ENCODE peak calls at places on chromosome 22, in four cellular contexts. Z, E, B and J are unnamed samples.
A peak's percentile ranks its signal among the peaks of the same experiment; 100 is the strongest.

GRCh38 chr22:36744413-36744765 is 31.5 kb downstream of the IFT27 start:
- DNase-seq in E (no peak), Z (no peak), B (no peak), J (no peak)

GRCh38 chr22:47826016-47826415 is 1063.6 kb downstream of the TBC1D22A start:
- DNase-seq in B (no peak), E (no peak), Z (no peak), J (no peak)

GRCh38 chr22:24153959-24154358 is 27.3 kb upstream of the SUSD2 start:
- DNase-seq in E (no peak), Z (no peak), B (no peak), J (no peak)

GRCh38 chr22:38295339-38295738 is 21.9 kb downstream of the CSNK1E start:
- DNase-seq in E (no peak), Z (no peak), B (no peak), J (no peak)

GRCh38 chr22:24186892-24187670 is 5.8 kb downstream of the SUSD2 start:
- DNase-seq in E (no peak), B (no peak), Z (no peak), J (peak; percentile 50)

GRCh38 chr22:37412445-37413250 is 14.6 kb downstream of the ELFN2 start:
- DNase-seq in Z (no peak), B (no peak), E (no peak), J (peak; percentile 39)

GRCh38 chr22:23237201-23237798 is 57.0 kb downstream of the BCR start:
- DNase-seq in B (no peak), Z (peak; percentile 67), E (no peak), J (peak; percentile 50)

GRCh38 chr22:46744581-46744980 is 6.5 kb upstream of the CERK start:
- DNase-seq in E (no peak), Z (no peak), B (no peak), J (no peak)

GRCh38 chr22:23591203-23591791 is 11.2 kb upstream of the IGLL1 start:
- DNase-seq in E (no peak), B (peak; percentile 78), Z (peak; percentile 44), J (peak; percentile 75)

GRCh38 chr22:23315341-23315917 is 135.1 kb downstream of the BCR start:
- DNase-seq in B (peak; percentile 69), E (no peak), Z (peak; percentile 71), J (peak; percentile 82)

GRCh38 chr22:50302041-50302541 is 5.4 kb downstream of the PLXNB2 start:
- DNase-seq in B (no peak), Z (no peak), E (no peak), J (no peak)

GRCh38 chr22:29149841-29150555 is 55.7 kb upstream of the EMID1 start:
- DNase-seq in Z (no peak), E (no peak), B (no peak), J (no peak)

GRCh38 chr22:18057568-18058209 is 20.1 kb upstream of the PEX26 start:
- DNase-seq in Z (peak; percentile 100), B (no peak), E (peak; percentile 96), J (peak; percentile 82)

GRCh38 chr22:19871845-19872778 is 17.4 kb upstream of the GNB1L start:
- DNase-seq in Z (no peak), E (no peak), B (no peak), J (no peak)

GRCh38 chr22:25875461-25875860 is 133.5 kb downstream of the MYO18B start:
- DNase-seq in B (no peak), E (no peak), Z (no peak), J (no peak)

GRCh38 chr22:49765951-49766350 is 61.7 kb downstream of the BRD1 start:
- DNase-seq in Z (no peak), B (no peak), E (no peak), J (peak; percentile 67)

GRCh38 chr22:48098243-48098935 is 1335.9 kb downstream of the TBC1D22A start:
- DNase-seq in Z (no peak), E (no peak), B (no peak), J (no peak)

GRCh38 chr22:33274941-33275443 is 216.8 kb upstream of the SYN3 start:
- DNase-seq in B (no peak), Z (no peak), E (no peak), J (no peak)

GRCh38 chr22:36977947-36978660 is 41.1 kb downstream of the TST start:
- DNase-seq in Z (peak; percentile 71), B (peak; percentile 93), E (peak; percentile 12), J (peak; percentile 87)

GRCh38 chr22:38196791-38197429 is 4.9 kb upstream of the MAFF start:
- DNase-seq in E (no peak), B (no peak), Z (no peak), J (no peak)

GRCh38 chr22:21593406-21594232 is 26.1 kb downstream of the UBE2L3 start:
- DNase-seq in Z (no peak), B (no peak), E (no peak), J (no peak)

GRCh38 chr22:36383110-36383581 is 4.6 kb downstream of the MYH9 start:
- DNase-seq in B (no peak), E (no peak), Z (peak; percentile 98), J (no peak)

GRCh38 chr22:34886391-34886790 is 179.6 kb upstream of the ISX start:
- DNase-seq in B (no peak), E (no peak), Z (peak; percentile 61), J (no peak)

GRCh38 chr22:24894220-24894975 is 52.1 kb downstream of the LHFPL7 start:
- DNase-seq in B (peak; percentile 17), E (peak; percentile 31), Z (peak; percentile 97), J (peak; percentile 92)

GRCh38 chr22:37088108-37088605 is 21.4 kb downstream of the TMPRSS6 start:
- DNase-seq in Z (peak; percentile 7), E (no peak), B (no peak), J (no peak)

GRCh38 chr22:18000441-18001039 is 23.8 kb downstream of the MICAL3 start:
- DNase-seq in B (peak; percentile 46), Z (no peak), E (no peak), J (peak; percentile 19)

GRCh38 chr22:17430298-17430900 is 61.1 kb downstream of the CECR2 start:
- DNase-seq in Z (peak; percentile 35), E (no peak), B (no peak), J (no peak)

DNA sequence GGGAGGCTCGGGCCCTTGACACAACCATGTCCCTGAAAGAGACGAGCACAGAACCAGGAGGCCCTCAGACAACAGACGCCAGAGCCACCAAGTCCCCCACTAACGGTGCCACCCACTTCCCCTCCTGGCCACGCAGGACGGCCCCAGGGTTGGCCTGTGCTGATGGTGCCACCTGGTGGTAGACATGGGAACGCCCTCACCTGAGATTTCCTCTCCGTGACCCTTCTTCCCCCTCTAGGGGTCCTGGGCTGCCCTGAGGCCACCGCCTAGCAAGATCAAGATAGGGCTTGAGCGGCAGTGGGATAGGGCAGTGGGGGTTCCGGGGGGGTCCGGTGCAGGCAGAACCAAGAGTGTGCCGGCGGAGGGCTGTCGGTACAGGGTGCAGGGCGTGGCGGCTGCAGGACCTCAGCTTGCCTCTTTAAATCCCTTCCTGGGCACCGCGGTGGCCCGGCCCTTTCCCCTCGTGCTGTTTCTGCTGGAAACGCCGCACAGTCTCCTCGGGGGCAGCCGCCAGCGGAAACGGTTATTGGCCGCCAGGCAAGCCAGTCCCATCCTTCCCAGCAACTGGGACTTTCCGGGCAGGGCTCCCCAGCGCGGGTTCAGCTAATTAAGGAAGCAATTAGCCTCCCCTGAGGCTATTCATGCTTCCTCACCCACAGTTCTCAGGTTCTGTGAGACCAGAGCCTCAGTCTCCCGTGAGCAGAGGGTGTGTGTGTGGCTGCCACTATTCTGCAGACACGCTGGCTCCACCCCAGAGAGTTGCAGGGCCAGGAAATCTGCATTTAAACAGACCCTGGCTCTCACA is 5.5 kb upstream of the NFAM1 start:
- DNase-seq in B (peak; percentile 80), Z (peak; percentile 17), E (no peak), J (peak; percentile 62)
- H3K4me3 ChIP-seq in B (peak overlapping the region; percentile 25), Z (peak overlapping the region; percentile 49), E (peak overlapping the region; percentile 60), J (no peak overlapping the region)

DNA sequence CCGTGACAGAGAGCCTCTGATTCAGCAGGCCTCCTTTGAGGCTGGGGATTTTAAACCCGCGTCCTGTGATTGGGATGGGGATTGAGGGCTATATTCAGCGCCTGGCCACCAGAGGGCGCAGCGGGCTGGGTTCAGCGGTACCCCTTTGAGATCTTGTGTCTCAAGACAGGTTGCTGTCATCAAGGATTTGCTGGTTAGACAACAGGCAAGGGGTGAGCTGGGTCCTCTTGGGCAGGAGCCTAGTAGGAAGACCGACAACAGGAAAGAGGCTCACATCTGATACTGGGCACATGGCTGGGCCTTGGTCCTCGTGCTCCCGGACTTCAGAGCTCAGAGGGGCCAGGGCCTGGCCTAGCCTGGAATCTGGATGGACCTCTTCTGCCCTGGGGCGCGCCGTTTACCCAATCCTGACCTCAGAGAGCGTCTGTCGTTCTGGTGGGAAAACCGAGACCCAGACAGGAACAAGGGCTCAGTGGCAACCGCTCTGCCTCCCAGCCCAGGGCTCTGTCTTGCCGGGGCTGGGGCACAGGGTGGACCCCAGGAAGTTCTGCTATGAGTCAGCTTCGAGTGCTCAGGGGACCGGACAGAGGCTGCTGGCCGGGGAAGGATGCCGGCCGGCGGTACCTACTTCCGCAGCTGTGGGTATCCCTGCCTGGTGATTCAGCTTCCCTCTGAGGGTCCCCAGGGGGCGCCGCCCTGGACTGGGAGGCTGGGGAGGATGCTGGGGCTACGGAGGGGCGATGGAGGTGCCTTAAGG is 926 bp upstream of the SLC35E4 start:
- DNase-seq in E (peak; percentile 54), Z (peak; percentile 80), B (peak; percentile 86), J (peak; percentile 71)
- H3K4me3 ChIP-seq in E (peak overlapping the region; percentile 42), Z (peak overlapping the region; percentile 42), B (no peak overlapping the region), J (no peak overlapping the region)

GRCh38 chr22:28112130-28112529 is 193.1 kb upstream of the PITPNB start:
- DNase-seq in B (no peak), E (no peak), Z (no peak), J (no peak)
- H3K4me3 ChIP-seq in B (no peak overlapping the region), E (no peak overlapping the region), Z (no peak overlapping the region), J (no peak overlapping the region)

DNA sequence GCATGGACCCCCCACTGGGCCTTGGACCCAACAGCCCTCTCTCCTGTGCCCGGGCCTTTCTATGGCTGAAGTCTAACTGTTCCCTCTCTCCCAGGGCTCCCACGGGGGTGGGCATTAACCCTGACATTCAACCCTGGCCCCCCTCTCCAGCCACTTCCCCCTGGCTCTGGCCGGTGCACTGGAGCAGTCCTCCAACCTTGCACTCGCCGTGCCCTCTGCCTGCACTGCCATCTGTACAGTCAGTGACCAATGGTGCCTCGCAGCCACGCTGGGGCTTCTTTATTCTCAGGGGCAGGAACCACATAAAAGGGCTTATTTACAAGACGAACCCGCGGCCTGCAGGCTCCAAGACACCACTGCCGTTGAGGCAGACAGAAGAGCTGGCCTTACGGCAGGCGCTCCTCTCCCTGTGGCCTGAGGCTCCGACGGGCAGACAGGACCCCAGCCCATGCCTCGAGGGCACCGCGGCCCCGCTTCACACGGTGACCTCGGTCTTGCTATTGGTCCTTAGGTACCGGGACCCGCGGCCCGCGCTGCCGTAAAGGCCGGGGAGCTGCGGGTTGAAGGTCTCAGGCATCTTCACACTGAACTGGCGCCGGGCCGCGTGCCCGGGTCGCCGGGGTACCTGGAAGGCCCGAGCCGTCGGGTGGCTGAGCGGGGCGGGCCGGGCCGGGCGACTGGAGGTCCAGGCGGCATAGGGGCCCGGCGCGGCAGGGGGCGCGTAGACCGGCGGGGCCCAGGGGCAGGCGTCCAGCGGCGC is 5.4 kb downstream of the SHISA8 start:
- DNase-seq in E (no peak), B (no peak), Z (no peak), J (no peak)
- H3K4me3 ChIP-seq in E (no peak overlapping the region), B (peak overlapping the region; percentile 20), Z (no peak overlapping the region), J (no peak overlapping the region)

GRCh38 chr22:43925433-43926348 is 2.1 kb downstream of the PNPLA3 start:
- DNase-seq in B (no peak), Z (peak; percentile 25), E (no peak), J (no peak)
- H3K4me3 ChIP-seq in B (no peak overlapping the region), Z (peak overlapping the region; percentile 60), E (no peak overlapping the region), J (no peak overlapping the region)